ENCODE peak calls at places on chromosomes 5 and 9, in four cellular contexts. G is vagina, P is breast epithelium, Z is sigmoid colon. D is an unnamed sample.

GRCh38 chr9:85431396-85432102 is 310.2 kb downstream of the AGTPBP1 start:
- DNase-seq in Z (no peak), P (no peak), G (no peak), D (no peak)

GRCh38 chr9:20552874-20553624 is 69.2 kb downstream of the MLLT3 start:
- DNase-seq in Z (no peak), G (no peak), P (no peak), D (no peak)

GRCh38 chr9:98989036-98990000 is 45.6 kb downstream of the COL15A1 start:
- DNase-seq in P (no peak), G (peak; percentile 93), Z (peak; percentile 92), D (no peak)

GRCh38 chr9:76394896-76395244 is 644 bp upstream of the RFK start:
- DNase-seq in P (no peak), Z (peak; percentile 79), G (no peak), D (no peak)

GRCh38 chr5:108545301-108545700 is 163.4 kb upstream of the FBXL17 start:
- DNase-seq in Z (no peak), G (no peak), P (no peak), D (no peak)

GRCh38 chr9:9790216-9790872 is 822.5 kb downstream of the PTPRD start:
- DNase-seq in G (no peak), P (no peak), Z (no peak), D (no peak)

GRCh38 chr5:115170128-115170923 is 618 bp upstream of the TRIM36 start:
- DNase-seq in P (no peak), G (no peak), Z (no peak), D (peak; percentile 85)

GRCh38 chr5:154421868-154422267 is 23.9 kb upstream of the SAP30L start:
- DNase-seq in P (no peak), Z (no peak), G (no peak), D (no peak)

GRCh38 chr5:108381034-108381954 is 604 bp downstream of the FBXL17 start:
- DNase-seq in G (no peak), Z (peak; percentile 83), P (peak; percentile 71), D (peak; percentile 98)

GRCh38 chr9:87641067-87641466 is 84.9 kb upstream of the CTSL start:
- DNase-seq in P (no peak), Z (no peak), G (no peak), D (no peak)

GRCh38 chr5:159330131-159330530 is at the start of gene IL12B:
- DNase-seq in P (no peak), Z (no peak), G (no peak), D (no peak)

GRCh38 chr5:40680741-40681350 is 1.1 kb downstream of the PTGER4 start:
- DNase-seq in Z (peak; percentile 74), G (no peak), P (no peak), D (peak; percentile 89)

GRCh38 chr5:129698661-129699060 is 49.2 kb upstream of the MINAR2 start:
- DNase-seq in Z (no peak), P (no peak), G (no peak), D (no peak)

GRCh38 chr5:38022621-38023020 is 182.8 kb upstream of the GDNF start:
- DNase-seq in G (no peak), Z (no peak), P (no peak), D (no peak)
- TF ChIP-seq POLR2AphosphoS5 in G (no peak), Z (no peak), P (no peak), D (no peak)

DNA sequence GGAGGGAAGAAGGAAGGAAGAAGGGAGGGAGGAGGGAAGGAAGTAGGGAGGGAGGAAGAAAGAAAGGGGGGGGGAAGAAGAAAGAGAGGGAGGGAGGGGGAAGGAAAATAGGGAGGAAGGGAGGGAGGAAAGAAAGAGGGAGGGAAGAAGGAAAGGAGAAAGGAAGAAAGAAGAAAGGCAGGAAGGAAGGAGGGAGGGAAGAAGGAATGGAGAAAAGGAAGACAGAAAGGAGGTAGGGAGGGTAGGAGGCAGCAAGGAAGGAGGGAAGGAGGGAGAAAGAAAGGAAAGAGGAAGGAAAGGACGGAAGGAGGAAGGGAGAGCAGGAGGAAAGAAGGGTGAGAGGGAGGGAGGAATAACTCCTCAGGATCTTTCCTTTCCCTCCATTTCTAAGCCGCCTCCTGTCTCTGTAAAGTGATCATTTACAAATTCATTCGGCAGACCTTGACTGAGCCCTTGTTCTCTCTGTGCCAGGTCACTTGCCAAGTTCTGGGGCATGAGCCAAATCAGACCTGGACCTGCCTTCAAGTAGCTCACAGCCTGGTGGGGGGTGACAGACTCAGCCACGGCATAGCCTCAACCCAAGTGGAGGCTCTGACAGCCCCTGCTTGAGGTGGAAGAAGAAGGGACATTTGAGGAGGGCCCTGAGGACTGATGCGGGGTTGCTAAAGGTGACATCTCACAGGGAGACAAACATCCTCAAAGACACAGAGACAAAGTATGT is 69.0 kb upstream of the HRH2 start:
- DNase-seq in P (no peak), Z (no peak), G (no peak), D (no peak)
- TF ChIP-seq POLR2AphosphoS5 in P (no peak), Z (no peak), G (no peak), D (no peak)

GRCh38 chr5:138316355-138316754 is 15.2 kb downstream of the CDC25C start:
- DNase-seq in G (no peak), Z (no peak), P (no peak), D (no peak)
- TF ChIP-seq POLR2AphosphoS5 in G (no peak), Z (no peak), P (no peak), D (no peak)

DNA sequence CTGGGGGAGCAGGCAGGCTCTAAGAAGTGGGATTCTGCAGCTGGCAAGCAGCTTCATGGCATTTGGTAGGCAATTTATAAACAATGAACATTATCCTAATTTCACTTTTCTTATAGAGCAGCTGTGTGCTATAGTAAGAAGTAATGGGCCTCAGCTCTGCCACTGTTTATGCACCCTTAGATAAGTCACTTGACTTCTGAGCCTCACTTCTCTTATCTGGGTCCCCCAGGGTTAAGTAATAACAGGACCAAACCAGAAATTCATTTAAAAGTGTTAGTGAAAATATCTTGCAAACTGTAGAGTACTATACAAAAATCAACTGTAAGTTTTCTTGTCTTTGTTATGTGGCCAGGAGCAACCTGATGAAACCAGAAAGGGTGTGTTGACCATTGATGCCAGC is 24.1 kb downstream of the TNFAIP8 start:
- DNase-seq in G (no peak), Z (no peak), P (no peak), D (no peak)
- TF ChIP-seq POLR2AphosphoS5 in G (no peak), Z (no peak), P (no peak), D (no peak)

GRCh38 chr9:35729700-35730485 is 2.1 kb downstream of the TLN1 start:
- DNase-seq in G (no peak), P (no peak), Z (peak; percentile 82), D (peak; percentile 92)
- TF ChIP-seq POLR2AphosphoS5 in G (no peak), P (no peak), Z (peak; percentile 84), D (peak; percentile 65)

DNA sequence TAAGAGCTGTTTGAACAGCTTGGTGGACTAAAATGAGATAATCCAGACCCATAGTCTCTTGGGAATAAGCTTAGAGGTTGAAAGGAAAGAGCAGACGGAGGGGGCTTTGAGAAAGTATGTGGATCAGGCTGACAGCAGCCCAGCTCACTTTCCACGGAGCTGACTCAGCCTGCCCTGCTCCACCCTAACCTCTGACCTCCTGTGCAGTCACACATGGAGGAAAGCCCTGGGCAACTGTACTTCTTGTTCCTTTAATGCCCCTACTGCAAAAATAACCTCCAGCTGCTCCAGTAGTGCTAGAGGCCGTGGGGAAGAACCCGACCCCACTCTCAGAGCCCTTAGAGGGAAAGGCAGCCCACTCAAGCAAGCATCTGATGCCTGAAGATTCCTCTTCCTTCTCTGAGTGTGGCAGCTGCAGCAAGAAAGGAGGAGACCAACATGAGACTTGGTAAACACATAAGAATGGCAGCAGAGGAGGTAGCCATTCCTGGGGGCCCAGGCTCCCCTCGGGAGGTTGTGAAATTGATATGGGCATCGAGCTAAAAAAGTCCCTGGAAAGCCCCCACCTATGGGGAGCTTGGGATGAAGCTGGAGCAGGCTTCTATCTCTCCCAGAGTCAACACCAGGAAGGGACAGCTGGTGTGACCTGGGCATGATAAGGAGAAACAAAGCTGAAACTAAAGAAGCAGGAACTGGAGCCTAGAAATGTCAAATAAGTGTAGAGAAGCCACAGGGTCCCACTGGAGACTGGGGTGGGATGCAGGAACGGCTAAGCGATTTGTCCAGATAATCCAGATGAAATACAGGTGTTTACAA is 204.3 kb downstream of the PIK3R1 start:
- DNase-seq in Z (no peak), G (no peak), P (no peak), D (no peak)
- TF ChIP-seq POLR2AphosphoS5 in Z (no peak), G (no peak), P (no peak), D (peak; percentile 5)

GRCh38 chr5:427415-428087 is 15.4 kb upstream of the EXOC3 start:
- DNase-seq in Z (peak; percentile 22), P (no peak), G (no peak), D (peak; percentile 71)
- TF ChIP-seq POLR2AphosphoS5 in Z (no peak), P (no peak), G (no peak), D (no peak)

GRCh38 chr9:112780637-112781036 is 30.1 kb downstream of the SNX30 start:
- DNase-seq in P (no peak), Z (no peak), G (no peak), D (no peak)
- TF ChIP-seq POLR2AphosphoS5 in P (no peak), Z (no peak), G (no peak), D (no peak)

DNA sequence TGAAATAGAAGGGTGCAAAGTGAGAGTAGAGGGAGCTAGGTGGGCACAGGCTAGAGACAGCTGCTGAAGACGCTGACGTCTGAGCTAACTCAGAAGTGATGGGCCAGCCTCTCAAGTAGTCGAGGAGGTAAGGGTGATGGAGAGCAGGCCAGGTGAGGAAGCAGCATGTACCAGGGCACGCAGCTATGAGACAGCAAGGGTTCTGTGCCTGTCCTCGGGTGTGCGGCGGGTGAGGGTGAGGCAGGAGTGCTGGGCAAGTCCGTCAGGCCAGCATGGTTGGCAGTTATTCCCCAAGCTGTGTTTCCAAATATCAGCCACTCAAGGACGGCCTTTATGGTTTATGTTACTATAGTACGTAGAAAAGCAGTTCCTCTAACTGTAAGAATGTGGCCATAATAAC is 6.2 kb downstream of the RMND5B start:
- DNase-seq in Z (no peak), P (no peak), G (no peak), D (no peak)
- TF ChIP-seq POLR2AphosphoS5 in Z (no peak), P (no peak), G (no peak), D (no peak)

GRCh38 chr5:150460781-150461180 is 11.2 kb upstream of the RPS14 start:
- DNase-seq in P (no peak), G (no peak), Z (no peak), D (no peak)

GRCh38 chr5:150458819-150459557 is 9.4 kb upstream of the RPS14 start:
- DNase-seq in Z (peak; percentile 88), P (peak; percentile 86), G (no peak), D (peak; percentile 96)

GRCh38 chr5:150457562-150458240 is 8.2 kb upstream of the RPS14 start:
- DNase-seq in Z (no peak), P (no peak), G (no peak), D (no peak)

GRCh38 chr5:150464554-150465012 is 15.0 kb upstream of the RPS14 start:
- DNase-seq in P (no peak), G (no peak), Z (peak; percentile 81), D (no peak)

GRCh38 chr5:150461231-150461630 is 11.7 kb upstream of the RPS14 start:
- DNase-seq in P (no peak), G (no peak), Z (no peak), D (peak; percentile 90)
- TF ChIP-seq POLR2AphosphoS5 in P (no peak), G (no peak), Z (no peak), D (no peak)

D was measured in spleen.